ENCODE peak calls at places on chromosomes 1 and 21, in six cellular contexts. One of them, this sample, is unnamed.

GRCh38 chr1:65267291-65268087 is 41.9 kb upstream of the DNAJC6 start:
- DNase-seq in tibial artery: no peak
- DNase-seq in psoas muscle: no peak
- DNase-seq in IMR-90: no peak
- DNase-seq in Peyer's patch: no peak
- DNase-seq in mammary epithelial cell: no peak
- DNase-seq in this sample: no peak

GRCh38 chr21:44267655-44268142 is 6.0 kb upstream of the DNMT3L start:
- DNase-seq in tibial artery: no peak
- DNase-seq in psoas muscle: peak
- DNase-seq in IMR-90: no peak
- DNase-seq in Peyer's patch: peak
- DNase-seq in mammary epithelial cell: no peak
- DNase-seq in this sample: no peak

GRCh38 chr1:211327341-211327921 is 798 bp downstream of the TRAF5 start:
- DNase-seq in tibial artery: no peak
- DNase-seq in psoas muscle: no peak
- DNase-seq in IMR-90: peak
- DNase-seq in Peyer's patch: peak
- DNase-seq in mammary epithelial cell: peak
- DNase-seq in this sample: peak

GRCh38 chr1:181043025-181043880 is 9.5 kb downstream of the MR1 start:
- DNase-seq in tibial artery: no peak
- DNase-seq in psoas muscle: no peak
- DNase-seq in IMR-90: peak
- DNase-seq in Peyer's patch: no peak
- DNase-seq in mammary epithelial cell: peak
- DNase-seq in this sample: no peak

GRCh38 chr1:11273595-11274234 is 717 bp downstream of the UBIAD1 start:
- DNase-seq in tibial artery: no peak
- DNase-seq in psoas muscle: no peak
- DNase-seq in IMR-90: no peak
- DNase-seq in Peyer's patch: no peak
- DNase-seq in mammary epithelial cell: no peak
- DNase-seq in this sample: no peak

GRCh38 chr1:20183876-20184275 is 2.0 kb upstream of the UBXN10 start:
- DNase-seq in tibial artery: no peak
- DNase-seq in psoas muscle: no peak
- DNase-seq in IMR-90: no peak
- DNase-seq in Peyer's patch: no peak
- DNase-seq in mammary epithelial cell: no peak
- DNase-seq in this sample: no peak

GRCh38 chr1:183780159-183780558 is 24.8 kb upstream of the RGL1 start:
- DNase-seq in tibial artery: no peak
- DNase-seq in psoas muscle: no peak
- DNase-seq in IMR-90: no peak
- DNase-seq in Peyer's patch: no peak
- DNase-seq in mammary epithelial cell: no peak
- DNase-seq in this sample: no peak

GRCh38 chr1:50266509-50266908 is 156.7 kb downstream of the DMRTA2 start:
- DNase-seq in tibial artery: no peak
- DNase-seq in psoas muscle: no peak
- DNase-seq in IMR-90: no peak
- DNase-seq in Peyer's patch: no peak
- DNase-seq in mammary epithelial cell: no peak
- DNase-seq in this sample: no peak

GRCh38 chr1:20578062-20578461 is 10.8 kb upstream of the CDA start:
- DNase-seq in tibial artery: no peak
- DNase-seq in psoas muscle: no peak
- DNase-seq in IMR-90: no peak
- DNase-seq in Peyer's patch: no peak
- DNase-seq in mammary epithelial cell: peak
- DNase-seq in this sample: no peak

GRCh38 chr1:4324621-4325020 is 329.8 kb upstream of the AJAP1 start:
- DNase-seq in tibial artery: no peak
- DNase-seq in psoas muscle: no peak
- DNase-seq in IMR-90: no peak
- DNase-seq in Peyer's patch: no peak
- DNase-seq in mammary epithelial cell: no peak
- DNase-seq in this sample: no peak

GRCh38 chr1:206958154-206958553 is 11.9 kb upstream of the PIGR start:
- DNase-seq in tibial artery: no peak
- DNase-seq in psoas muscle: no peak
- DNase-seq in IMR-90: no peak
- DNase-seq in Peyer's patch: no peak
- DNase-seq in mammary epithelial cell: no peak
- DNase-seq in this sample: no peak

GRCh38 chr1:1244192-1244811 is 2.2 kb downstream of the C1QTNF12 start:
- DNase-seq in tibial artery: no peak
- DNase-seq in psoas muscle: no peak
- DNase-seq in IMR-90: no peak
- DNase-seq in Peyer's patch: no peak
- DNase-seq in mammary epithelial cell: no peak
- DNase-seq in this sample: no peak

GRCh38 chr1:195965036-195965435 is 643.2 kb downstream of the KCNT2 start:
- DNase-seq in tibial artery: no peak
- DNase-seq in psoas muscle: no peak
- DNase-seq in IMR-90: no peak
- DNase-seq in Peyer's patch: no peak
- DNase-seq in mammary epithelial cell: peak
- DNase-seq in this sample: no peak

GRCh38 chr1:185207980-185208602 is 51.1 kb downstream of the SWT1 start:
- DNase-seq in tibial artery: no peak
- DNase-seq in psoas muscle: no peak
- DNase-seq in IMR-90: peak
- DNase-seq in Peyer's patch: no peak
- DNase-seq in mammary epithelial cell: peak
- DNase-seq in this sample: no peak

GRCh38 chr1:234000557-234001081 is 96.1 kb downstream of the SLC35F3 start:
- DNase-seq in tibial artery: no peak
- DNase-seq in psoas muscle: no peak
- DNase-seq in IMR-90: no peak
- DNase-seq in Peyer's patch: no peak
- DNase-seq in mammary epithelial cell: no peak
- DNase-seq in this sample: no peak

GRCh38 chr1:15833069-15833679 is 14.3 kb upstream of the SPEN start:
- DNase-seq in tibial artery: peak
- DNase-seq in psoas muscle: peak
- DNase-seq in IMR-90: no peak
- DNase-seq in Peyer's patch: peak
- DNase-seq in mammary epithelial cell: peak
- DNase-seq in this sample: peak

GRCh38 chr1:234774971-234775370 is 165.0 kb upstream of the IRF2BP2 start:
- DNase-seq in tibial artery: no peak
- DNase-seq in psoas muscle: no peak
- DNase-seq in IMR-90: no peak
- DNase-seq in Peyer's patch: no peak
- DNase-seq in mammary epithelial cell: no peak
- DNase-seq in this sample: peak

GRCh38 chr1:153072806-153073726 is 1.7 kb upstream of the SPRR2B start:
- DNase-seq in tibial artery: no peak
- DNase-seq in psoas muscle: no peak
- DNase-seq in IMR-90: no peak
- DNase-seq in Peyer's patch: no peak
- DNase-seq in mammary epithelial cell: no peak
- DNase-seq in this sample: no peak
- TF ChIP-seq CTCF in tibial artery: no peak
- TF ChIP-seq CTCF in psoas muscle: no peak
- TF ChIP-seq CTCF in IMR-90: no peak
- TF ChIP-seq CTCF in Peyer's patch: no peak
- TF ChIP-seq CTCF in mammary epithelial cell: no peak
- TF ChIP-seq CTCF in this sample: no peak

GRCh38 chr1:179366093-179366800 is 476 bp downstream of the AXDND1 start:
- DNase-seq in tibial artery: no peak
- DNase-seq in psoas muscle: no peak
- DNase-seq in IMR-90: peak
- DNase-seq in Peyer's patch: no peak
- DNase-seq in mammary epithelial cell: no peak
- DNase-seq in this sample: no peak
- H3K27ac ChIP-seq in tibial artery: peak
- H3K27ac ChIP-seq in psoas muscle: peak
- H3K27ac ChIP-seq in IMR-90: peak
- H3K27ac ChIP-seq in Peyer's patch: peak
- H3K27ac ChIP-seq in mammary epithelial cell: peak
- H3K27ac ChIP-seq in this sample: peak

GRCh38 chr1:119001181-119002018 is 13.3 kb upstream of the TBX15 start:
- DNase-seq in tibial artery: peak
- DNase-seq in psoas muscle: no peak
- DNase-seq in IMR-90: no peak
- DNase-seq in Peyer's patch: no peak
- DNase-seq in mammary epithelial cell: no peak
- DNase-seq in this sample: no peak

GRCh38 chr1:118999348-119000071 is 11.4 kb upstream of the TBX15 start:
- DNase-seq in tibial artery: no peak
- DNase-seq in psoas muscle: no peak
- DNase-seq in IMR-90: no peak
- DNase-seq in Peyer's patch: no peak
- DNase-seq in mammary epithelial cell: no peak
- DNase-seq in this sample: no peak

GRCh38 chr1:119003413-119004128 is 15.4 kb upstream of the TBX15 start:
- DNase-seq in tibial artery: no peak
- DNase-seq in psoas muscle: no peak
- DNase-seq in IMR-90: no peak
- DNase-seq in Peyer's patch: no peak
- DNase-seq in mammary epithelial cell: no peak
- DNase-seq in this sample: no peak

GRCh38 chr1:118998171-118998570 is 10.0 kb upstream of the TBX15 start:
- DNase-seq in tibial artery: no peak
- DNase-seq in psoas muscle: no peak
- DNase-seq in IMR-90: no peak
- DNase-seq in Peyer's patch: no peak
- DNase-seq in mammary epithelial cell: no peak
- DNase-seq in this sample: no peak

DNA sequence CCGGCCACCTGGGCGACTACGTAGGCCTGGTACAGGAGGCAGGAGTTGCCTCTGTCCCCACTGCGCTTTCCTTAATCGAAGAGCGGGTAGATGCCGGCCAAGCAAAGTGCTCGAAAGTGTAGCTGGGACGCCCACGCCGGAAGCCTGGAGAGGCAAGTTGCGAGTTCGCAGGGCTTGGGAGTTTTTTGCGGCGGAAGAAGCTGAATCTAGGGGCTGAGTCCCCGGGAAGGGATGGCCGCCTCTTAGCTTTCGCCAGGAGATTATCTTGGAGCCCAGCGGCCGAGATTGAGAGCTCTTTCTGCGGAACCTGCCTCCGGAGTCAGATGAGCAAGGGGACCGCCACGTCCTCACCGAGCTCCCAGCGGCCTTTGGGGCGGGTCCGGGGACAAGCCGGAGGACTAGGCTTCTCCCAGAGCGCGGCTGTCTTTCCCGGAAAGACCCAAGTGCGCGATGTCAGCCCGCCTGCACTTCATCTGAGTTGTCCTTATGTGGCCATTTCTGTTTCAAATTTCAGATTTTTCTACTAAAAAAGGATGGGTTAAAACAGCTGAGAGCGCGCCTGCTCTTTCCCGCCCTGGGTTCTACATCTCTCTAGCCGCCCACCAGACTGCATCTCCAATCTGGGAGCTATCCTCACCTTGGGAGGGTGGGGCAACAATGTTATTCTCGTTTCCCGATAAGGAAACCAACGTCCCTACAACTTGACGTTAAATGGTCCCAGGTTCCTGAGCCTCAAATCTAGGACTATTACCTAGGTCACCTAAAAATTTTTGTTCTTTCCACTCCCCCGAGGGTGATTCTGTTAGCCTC is 12.4 kb upstream of the TBX15 start:
- DNase-seq in tibial artery: peak
- DNase-seq in psoas muscle: no peak
- DNase-seq in IMR-90: no peak
- DNase-seq in Peyer's patch: no peak
- DNase-seq in mammary epithelial cell: no peak
- DNase-seq in this sample: no peak
- H3K4me3 ChIP-seq in tibial artery: peak
- H3K4me3 ChIP-seq in psoas muscle: peak
- H3K4me3 ChIP-seq in IMR-90: no peak
- H3K4me3 ChIP-seq in Peyer's patch: no peak
- H3K4me3 ChIP-seq in mammary epithelial cell: no peak
- H3K4me3 ChIP-seq in this sample: peak

GRCh38 chr1:22039594-22040347 is 12.7 kb upstream of the CDC42 start:
- DNase-seq in tibial artery: no peak
- DNase-seq in psoas muscle: peak
- DNase-seq in IMR-90: peak
- DNase-seq in Peyer's patch: peak
- DNase-seq in mammary epithelial cell: peak
- DNase-seq in this sample: no peak
- TF ChIP-seq CTCF in tibial artery: no peak
- TF ChIP-seq CTCF in psoas muscle: no peak
- TF ChIP-seq CTCF in IMR-90: no peak
- TF ChIP-seq CTCF in Peyer's patch: no peak
- TF ChIP-seq CTCF in mammary epithelial cell: no peak
- TF ChIP-seq CTCF in this sample: no peak

DNA sequence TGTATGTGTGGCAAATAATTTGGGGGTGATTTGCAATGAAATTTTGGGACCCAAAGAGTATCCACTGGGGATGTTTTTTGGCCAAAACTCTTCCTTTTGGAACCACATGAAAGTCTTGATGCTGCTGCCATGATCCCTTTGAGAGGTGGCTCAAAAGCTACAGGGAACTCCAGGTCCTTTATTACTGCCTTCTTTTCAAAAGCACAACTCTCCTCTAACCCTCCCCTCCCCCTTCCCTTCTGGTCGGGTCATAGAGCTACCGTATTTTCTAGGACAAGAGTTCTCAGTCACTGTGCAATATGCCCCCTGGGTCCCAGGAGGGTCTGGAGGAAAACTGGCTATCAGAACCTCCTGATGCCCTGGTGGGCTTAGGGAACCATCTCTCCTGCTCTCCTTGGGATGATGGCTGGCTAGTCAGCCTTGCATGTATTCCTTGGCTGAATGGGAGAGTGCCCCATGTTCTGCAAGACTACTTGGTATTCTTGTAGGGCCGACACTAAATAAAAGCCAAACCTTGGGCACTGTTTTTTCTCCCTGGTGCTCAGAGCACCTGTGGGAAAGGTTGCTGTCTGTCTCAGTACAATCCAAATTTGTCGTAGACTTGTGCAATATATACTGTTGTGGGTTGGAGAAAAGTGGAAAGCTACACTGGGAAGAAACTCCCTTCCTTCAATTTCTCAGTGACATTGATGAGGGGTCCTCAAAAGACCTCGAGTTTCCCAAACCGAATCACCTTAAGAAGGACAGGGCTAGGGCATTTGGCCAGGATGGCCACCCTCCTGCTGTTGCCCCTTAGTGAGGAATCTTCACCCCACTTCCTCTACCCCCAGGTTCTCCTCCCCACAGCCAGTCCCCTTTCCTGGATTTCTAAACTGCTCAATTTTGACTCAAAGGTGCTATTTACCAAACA is 3.1 kb downstream of the BTG2 start:
- DNase-seq in tibial artery: peak
- DNase-seq in psoas muscle: no peak
- DNase-seq in IMR-90: no peak
- DNase-seq in Peyer's patch: no peak
- DNase-seq in mammary epithelial cell: no peak
- DNase-seq in this sample: no peak
- H3K27ac ChIP-seq in tibial artery: peak
- H3K27ac ChIP-seq in psoas muscle: peak
- H3K27ac ChIP-seq in IMR-90: no peak
- H3K27ac ChIP-seq in Peyer's patch: peak
- H3K27ac ChIP-seq in mammary epithelial cell: no peak
- H3K27ac ChIP-seq in this sample: no peak